ENCODE peak calls at places on chromosome 22, in nine cellular contexts. I is GM23248, R is sigmoid colon, M is esophagus squamous epithelium, K is hepatocyte, A is A549, B is mesendoderm, H is mucosa of descending colon, U is choroid plexus epithelial cell. Z is an unnamed sample.

GRCh38 chr22:48892571-48893287 is 934.9 kb downstream of the BRD1 start:
- DNase-seq in U (no peak), A (no peak), R (no peak), B (no peak), M (no peak), K (no peak), I (no peak), H (no peak), Z (no peak)

GRCh38 chr22:19292262-19293230 is 1.0 kb upstream of the CLTCL1 start:
- DNase-seq in M (no peak), A (no peak), R (no peak), H (peak), K (no peak), B (no peak), I (no peak), U (no peak), Z (peak)

GRCh38 chr22:45230026-45230845 is 10.5 kb downstream of the KIAA0930 start:
- DNase-seq in I (no peak), A (no peak), R (no peak), U (no peak), M (no peak), H (no peak), B (no peak), K (no peak), Z (no peak)

GRCh38 chr22:20721409-20722218 is 52.3 kb upstream of the SERPIND1 start:
- DNase-seq in A (no peak), I (no peak), K (no peak), B (no peak), R (no peak), U (no peak), M (no peak), H (no peak), Z (peak)

GRCh38 chr22:20392983-20393704 is 807 bp upstream of the ZNF74 start:
- DNase-seq in U (no peak), R (no peak), M (no peak), I (peak), B (no peak), A (no peak), K (no peak), H (no peak), Z (peak)

GRCh38 chr22:27885977-27886842 is 32.8 kb downstream of the PITPNB start:
- DNase-seq in B (peak), U (peak), I (peak), M (no peak), A (peak), K (peak), R (no peak), H (peak), Z (no peak)

GRCh38 chr22:47547239-47547661 is 784.8 kb downstream of the TBC1D22A start:
- DNase-seq in H (no peak), B (no peak), U (no peak), R (no peak), I (no peak), A (no peak), K (no peak), M (no peak), Z (no peak)

GRCh38 chr22:16949561-16949960 is 58.5 kb downstream of the GAB4 start:
- DNase-seq in B (no peak), A (no peak), K (no peak), U (no peak), R (no peak), H (no peak), M (no peak), I (peak), Z (no peak)

GRCh38 chr22:19968450-19968891 is 26.9 kb upstream of the TXNRD2 start:
- DNase-seq in K (no peak), A (no peak), R (no peak), B (no peak), U (no peak), I (no peak), M (no peak), H (no peak), Z (no peak)

GRCh38 chr22:46674906-46675305 is 54.7 kb downstream of the GRAMD4 start:
- DNase-seq in K (no peak), U (no peak), A (no peak), M (no peak), R (no peak), B (no peak), I (no peak), H (no peak), Z (no peak)

GRCh38 chr22:33776491-33776890 is 143.8 kb downstream of the LARGE1 start:
- DNase-seq in U (no peak), I (no peak), H (no peak), B (no peak), R (no peak), A (no peak), M (no peak), K (no peak), Z (no peak)

GRCh38 chr22:49382451-49382735 is 445.3 kb downstream of the BRD1 start:
- DNase-seq in A (no peak), U (no peak), R (peak), B (no peak), M (no peak), H (no peak), K (no peak), I (no peak), Z (peak)

GRCh38 chr22:39396156-39396796 is 3.3 kb upstream of the TAB1 start:
- DNase-seq in A (no peak), I (no peak), K (no peak), R (no peak), H (no peak), M (no peak), U (peak), B (no peak), Z (no peak)

GRCh38 chr22:26848244-26848920 is 191.0 kb downstream of the MIAT start:
- DNase-seq in U (peak), M (no peak), H (no peak), K (no peak), I (no peak), R (no peak), A (no peak), B (peak), Z (no peak)

GRCh38 chr22:19723990-19724827 is 870 bp downstream of the GP1BB start:
- DNase-seq in M (no peak), K (peak), R (no peak), U (peak), A (no peak), B (peak), H (no peak), I (no peak), Z (no peak)

GRCh38 chr22:33697640-33698039 is 222.6 kb downstream of the LARGE1 start:
- DNase-seq in B (no peak), M (no peak), A (no peak), U (peak), H (no peak), R (no peak), K (no peak), I (peak), Z (no peak)

GRCh38 chr22:17098379-17098819 is 13.6 kb downstream of the IL17RA start:
- DNase-seq in I (no peak), A (no peak), M (no peak), U (no peak), R (peak), H (no peak), B (no peak), K (no peak), Z (peak)

GRCh38 chr22:45472426-45472825 is 30.3 kb upstream of the FBLN1 start:
- DNase-seq in R (no peak), U (no peak), K (no peak), H (no peak), M (no peak), B (no peak), A (no peak), I (peak), Z (no peak)

GRCh38 chr22:32352681-32353080 is 5.0 kb upstream of the RFPL3 start:
- DNase-seq in B (peak), I (no peak), M (no peak), K (no peak), U (no peak), R (no peak), H (no peak), A (no peak), Z (no peak)

GRCh38 chr22:17410576-17410975 is 41.3 kb downstream of the CECR2 start:
- DNase-seq in H (no peak), K (no peak), A (no peak), I (no peak), U (peak), B (no peak), M (no peak), R (no peak), Z (no peak)

GRCh38 chr22:30265851-30266444 is 703 bp downstream of the OSM start:
- DNase-seq in I (peak), H (no peak), K (no peak), A (no peak), U (no peak), B (no peak), R (peak), M (peak), Z (peak)

GRCh38 chr22:30263883-30264282 is 2.8 kb downstream of the OSM start:
- DNase-seq in K (no peak), M (no peak), R (no peak), I (no peak), A (no peak), U (no peak), B (no peak), H (no peak), Z (no peak)

GRCh38 chr22:30262917-30263741 is 3.5 kb downstream of the OSM start:
- DNase-seq in H (peak), R (peak), K (peak), B (peak), I (peak), U (peak), M (no peak), A (no peak), Z (peak)

GRCh38 chr22:30266445-30267381 is at the start of gene OSM:
- DNase-seq in A (no peak), I (no peak), K (no peak), B (no peak), R (peak), M (no peak), H (no peak), U (no peak), Z (peak)

GRCh38 chr22:30265131-30265720 is 1.4 kb downstream of the OSM start:
- DNase-seq in H (peak), A (no peak), R (no peak), M (no peak), K (no peak), U (no peak), I (no peak), B (no peak), Z (peak)
- H3K4me3 ChIP-seq in H (no peak), A (no peak), R (no peak), M (no peak), K (no peak), U (no peak), I (no peak), B (no peak), Z (peak)

DNA sequence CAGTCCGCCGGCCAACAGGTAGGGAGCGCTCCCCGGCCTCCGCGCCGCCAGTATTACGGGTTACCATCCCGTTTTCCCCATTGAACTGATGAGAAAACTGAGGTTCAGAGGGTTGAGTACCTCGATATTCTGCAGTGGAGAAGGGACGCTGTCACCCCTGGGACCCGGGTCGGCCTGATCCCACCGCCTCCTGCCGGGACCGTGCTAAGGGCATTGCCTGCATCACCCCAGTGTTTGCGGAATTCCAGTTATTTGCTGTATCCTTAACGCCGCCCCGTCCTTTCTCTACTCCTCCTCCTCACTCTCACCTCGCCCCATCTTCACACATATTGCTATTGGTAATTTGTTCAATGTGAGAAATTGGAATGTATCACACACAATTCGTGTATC is 370 bp upstream of the A4GALT start:
- DNase-seq in H (no peak), M (no peak), A (no peak), R (no peak), B (no peak), K (no peak), I (peak), U (no peak), Z (no peak)
- H3K4me3 ChIP-seq in H (no peak), M (peak), A (peak), R (peak), B (peak), K (peak), I (peak), U (peak), Z (peak)

GRCh38 chr22:38081941-38082828 is 1.8 kb downstream of the SLC16A8 start:
- DNase-seq in K (no peak), A (no peak), R (no peak), I (no peak), B (no peak), M (no peak), U (no peak), H (no peak), Z (no peak)
- H3K4me3 ChIP-seq in K (no peak), A (no peak), R (peak), I (peak), B (no peak), M (no peak), U (no peak), H (no peak), Z (peak)

GRCh38 chr22:36123673-36124630 is 36.6 kb downstream of the APOL3 start:
- DNase-seq in M (peak), H (peak), I (peak), A (peak), K (peak), B (peak), R (peak), U (peak), Z (peak)
- H3K4me3 ChIP-seq in M (no peak), H (no peak), I (peak), A (no peak), K (no peak), B (no peak), R (peak), U (peak), Z (no peak)

DNA sequence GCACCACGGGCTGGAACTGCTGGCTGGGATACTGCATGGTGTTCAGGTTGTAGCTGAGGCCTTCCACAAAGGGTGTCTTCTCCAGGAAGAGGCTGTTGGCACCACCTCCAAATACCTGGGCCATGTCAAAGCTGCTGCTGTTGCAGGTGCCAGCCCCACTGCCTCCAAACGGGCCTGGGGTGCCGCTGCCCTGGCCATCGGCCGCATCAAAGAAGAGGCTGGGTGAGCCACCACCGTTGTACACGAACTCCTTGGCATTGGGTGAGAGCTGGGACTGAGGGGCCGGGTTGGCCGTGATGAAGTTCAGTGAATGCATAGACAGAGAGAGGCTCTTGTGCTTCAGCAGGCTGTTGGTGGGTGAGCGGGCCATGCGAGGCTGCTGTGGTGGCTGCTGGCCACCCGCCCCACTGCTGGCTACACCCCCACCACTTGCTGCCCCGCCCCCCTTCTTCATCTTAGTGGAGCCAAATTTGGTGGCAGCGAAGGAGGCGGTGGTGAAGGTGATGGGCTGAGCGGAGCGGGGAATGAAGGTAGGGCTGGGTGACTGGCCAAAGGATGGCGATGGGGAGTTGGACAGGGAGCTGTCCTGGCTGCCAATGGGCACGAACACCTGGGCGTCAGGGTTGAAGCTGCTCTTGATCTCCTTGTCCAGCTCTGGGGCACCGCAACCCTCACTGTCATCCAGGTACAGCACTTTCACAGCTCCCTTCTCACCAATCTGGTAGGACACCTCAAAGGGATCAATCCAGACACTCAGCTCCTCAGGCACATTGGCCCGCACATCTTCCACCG is 10.1 kb downstream of the TOB2 start:
- DNase-seq in A (no peak), R (no peak), I (no peak), U (no peak), M (no peak), B (no peak), K (no peak), H (no peak), Z (no peak)
- H3K4me3 ChIP-seq in A (no peak), R (no peak), I (no peak), U (no peak), M (no peak), B (no peak), K (no peak), H (no peak), Z (no peak)

DNA sequence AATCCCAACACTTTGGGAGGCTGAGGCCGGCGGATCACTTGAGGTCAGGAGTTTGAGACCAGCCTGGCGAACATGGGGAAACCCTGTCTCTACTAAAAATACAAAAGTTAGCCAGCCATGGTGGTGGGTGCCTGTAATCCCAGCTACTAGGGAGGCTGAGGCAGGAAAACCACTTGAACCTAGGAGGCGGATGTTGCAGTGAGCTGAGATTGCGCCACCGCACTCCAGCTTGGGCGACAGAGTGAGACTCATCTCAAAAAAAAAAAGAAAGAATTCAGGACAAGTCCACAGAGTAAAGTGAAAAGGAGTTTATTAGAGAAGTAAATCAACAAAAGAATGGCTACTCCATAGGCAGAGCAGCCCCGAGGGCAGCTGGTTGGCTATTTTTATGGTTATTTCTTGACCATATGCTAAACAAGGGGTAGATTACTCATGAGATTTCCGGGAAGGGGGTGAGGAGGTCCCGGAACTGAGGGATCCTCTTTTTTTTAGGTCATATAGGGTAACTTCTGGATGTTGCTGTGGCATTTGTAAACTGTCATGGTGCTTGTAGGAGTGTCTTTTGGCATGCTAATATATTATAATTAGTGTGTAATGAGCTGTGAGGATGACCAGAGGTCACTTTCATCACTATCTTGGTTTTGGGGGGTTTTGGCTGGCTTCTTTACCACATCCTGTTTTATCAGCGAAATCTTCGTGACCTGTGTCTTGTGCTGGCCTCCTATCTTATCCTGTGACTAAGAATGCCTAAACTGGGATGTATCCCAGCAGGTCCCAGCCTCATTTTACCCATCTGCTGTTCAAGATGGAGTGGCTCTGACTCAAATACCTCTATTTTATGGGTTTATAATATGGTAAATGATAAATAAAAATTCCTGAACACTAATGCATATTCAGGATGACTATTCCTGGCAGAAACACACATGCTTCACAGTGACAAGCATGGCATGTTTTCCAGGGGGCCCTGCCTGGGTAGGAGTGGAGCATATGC is 11.0 kb downstream of the KREMEN1 start:
- DNase-seq in A (no peak), I (no peak), M (no peak), R (no peak), U (no peak), H (no peak), K (no peak), B (peak), Z (peak)
- H3K4me3 ChIP-seq in A (no peak), I (no peak), M (no peak), R (no peak), U (no peak), H (no peak), K (no peak), B (no peak), Z (no peak)

GRCh38 chr22:22824340-22825212 is 63.0 kb upstream of the IGLL5 start:
- DNase-seq in B (no peak), U (no peak), M (no peak), A (no peak), K (no peak), R (no peak), I (no peak), H (no peak), Z (no peak)
- H3K4me3 ChIP-seq in B (no peak), U (no peak), M (no peak), A (no peak), K (no peak), R (no peak), I (no peak), H (no peak), Z (no peak)